ENCODE peak calls at places on chromosomes 2 and 18, in nine cellular contexts. W, O, P, L, B, K, F, A and Q are unnamed samples.

GRCh38 chr2:166926657-166927056 is 38.4 kb downstream of the XIRP2 start:
- DNase-seq in K (no peak), P (no peak), A (no peak), W (no peak), F (no peak), O (no peak), B (no peak), L (no peak), Q (no peak)

GRCh38 chr2:7012141-7012809 is 95.1 kb downstream of the RNF144A start:
- DNase-seq in A (no peak), O (no peak), F (no peak), L (no peak), B (no peak), P (no peak), K (peak), W (no peak), Q (no peak)

GRCh38 chr2:203804070-203804469 is 63.5 kb upstream of the CTLA4 start:
- DNase-seq in F (no peak), A (no peak), O (no peak), L (no peak), K (peak), P (no peak), B (no peak), W (peak), Q (peak)

GRCh38 chr2:24262571-24262970 is 87.7 kb downstream of the FAM228A start:
- DNase-seq in W (no peak), B (no peak), K (no peak), F (no peak), A (no peak), P (no peak), O (no peak), L (no peak), Q (no peak)

GRCh38 chr2:239363946-239364637 is 36.7 kb downstream of the HDAC4 start:
- DNase-seq in A (no peak), W (peak), B (no peak), F (no peak), L (no peak), O (peak), K (no peak), P (no peak), Q (no peak)

GRCh38 chr2:233447506-233448219 is 93.4 kb downstream of the DGKD start:
- DNase-seq in L (no peak), P (no peak), F (no peak), B (no peak), O (no peak), W (peak), A (no peak), K (no peak), Q (no peak)

GRCh38 chr2:100990166-100990565 is 11.9 kb upstream of the RPL31 start:
- DNase-seq in F (no peak), L (no peak), A (no peak), B (no peak), O (no peak), P (no peak), W (no peak), K (no peak), Q (no peak)

GRCh38 chr2:27873091-27873490 is 17.1 kb downstream of the RBKS start:
- DNase-seq in B (no peak), O (no peak), F (no peak), A (no peak), K (no peak), L (no peak), P (no peak), W (no peak), Q (no peak)

GRCh38 chr2:72759755-72760154 is 66.1 kb downstream of the EXOC6B start:
- DNase-seq in B (peak), O (no peak), K (no peak), W (no peak), A (no peak), L (no peak), F (no peak), P (no peak), Q (no peak)

GRCh38 chr2:102072741-102073140 is 69.8 kb upstream of the IL1R1 start:
- DNase-seq in A (no peak), L (no peak), B (no peak), F (no peak), K (peak), P (no peak), O (no peak), W (no peak), Q (no peak)

GRCh38 chr2:148876190-148876588 is 1.2 kb downstream of the KIF5C start:
- DNase-seq in F (peak), P (no peak), B (no peak), O (peak), W (no peak), A (no peak), K (no peak), L (no peak), Q (no peak)

GRCh38 chr18:51621103-51621969 is 423.9 kb upstream of the MEX3C start:
- DNase-seq in B (peak), K (peak), O (no peak), F (no peak), A (peak), L (peak), W (no peak), P (peak), Q (peak)

GRCh38 chr18:55300469-55301195 is 287.4 kb downstream of the TCF4 start:
- DNase-seq in W (no peak), L (no peak), O (no peak), B (no peak), K (no peak), P (no peak), A (no peak), F (no peak), Q (no peak)

GRCh38 chr2:171272039-171272438 is 111.3 kb upstream of the TLK1 start:
- DNase-seq in K (peak), F (no peak), L (no peak), W (no peak), P (no peak), O (no peak), B (peak), A (peak), Q (peak)

GRCh38 chr18:58005885-58006523 is 38.0 kb upstream of the NEDD4L start:
- DNase-seq in F (no peak), B (peak), A (no peak), W (no peak), P (no peak), K (peak), L (no peak), O (no peak), Q (no peak)

GRCh38 chr2:174048238-174048637 is 83.1 kb upstream of the SP3 start:
- DNase-seq in W (no peak), F (no peak), O (no peak), K (no peak), A (no peak), B (no peak), P (no peak), L (no peak), Q (no peak)

GRCh38 chr2:237421542-237422047 is 7.6 kb upstream of the COL6A3 start:
- DNase-seq in B (peak), K (peak), L (peak), A (peak), F (peak), W (peak), P (peak), O (peak), Q (no peak)

GRCh38 chr2:142131016-142131714 is at the start of gene LRP1B:
- DNase-seq in O (no peak), L (no peak), P (no peak), W (no peak), F (peak), A (peak), B (peak), K (peak), Q (no peak)

GRCh38 chr2:144460981-144461766 is 58.7 kb downstream of the ZEB2 start:
- DNase-seq in P (no peak), L (no peak), A (no peak), K (peak), F (no peak), O (no peak), W (no peak), B (no peak), Q (no peak)

GRCh38 chr2:230225486-230225885 is at the start of gene SP140:
- DNase-seq in L (peak), F (peak), K (no peak), O (peak), A (no peak), W (no peak), B (no peak), P (peak), Q (no peak)

GRCh38 chr2:64062840-64063239 is 43.6 kb upstream of the VPS54 start:
- DNase-seq in B (peak), K (peak), O (no peak), L (no peak), F (no peak), W (no peak), A (peak), P (peak), Q (peak)

GRCh38 chr2:10303634-10304378 is 1.1 kb downstream of the HPCAL1 start:
- DNase-seq in L (no peak), O (peak), K (no peak), F (peak), A (peak), P (no peak), B (peak), W (peak), Q (no peak)

GRCh38 chr2:95530734-95531133 is 46.2 kb upstream of the TRIM43B start:
- DNase-seq in W (no peak), B (peak), A (no peak), P (peak), O (no peak), K (peak), F (peak), L (no peak), Q (no peak)

GRCh38 chr2:165391791-165392190 is 77.7 kb upstream of the CSRNP3 start:
- DNase-seq in B (no peak), W (no peak), P (no peak), L (no peak), O (no peak), F (no peak), K (no peak), A (no peak), Q (no peak)

GRCh38 chr2:60058781-60059180 is 494.7 kb downstream of the BCL11A start:
- DNase-seq in L (no peak), P (no peak), O (no peak), A (no peak), F (no peak), K (no peak), B (no peak), W (no peak), Q (no peak)
- H3K4me3 ChIP-seq in L (no peak), P (no peak), O (no peak), A (no peak), F (no peak), K (no peak), B (no peak), W (no peak), Q (no peak)

GRCh38 chr2:33158482-33159003 is 211.8 kb downstream of the LTBP1 start:
- DNase-seq in B (peak), P (no peak), F (no peak), O (no peak), W (no peak), A (no peak), L (no peak), K (peak), Q (no peak)
- H3K4me3 ChIP-seq in B (no peak), P (no peak), F (no peak), O (no peak), W (no peak), A (no peak), L (no peak), K (no peak), Q (no peak)

GRCh38 chr2:20425371-20425881 is 21.4 kb upstream of the RHOB start:
- DNase-seq in A (no peak), O (no peak), B (peak), K (no peak), P (no peak), L (no peak), F (peak), W (no peak), Q (no peak)
- H3K4me3 ChIP-seq in A (no peak), O (no peak), B (no peak), K (no peak), P (no peak), L (no peak), F (no peak), W (no peak), Q (no peak)

GRCh38 chr2:181458881-181459280 is 1.7 kb downstream of the ITGA4 start:
- DNase-seq in O (no peak), K (no peak), W (no peak), F (no peak), A (no peak), L (no peak), B (peak), P (no peak), Q (no peak)

GRCh38 chr2:181459646-181460045 is 2.5 kb downstream of the ITGA4 start:
- DNase-seq in L (no peak), O (no peak), W (no peak), A (no peak), K (no peak), P (no peak), F (no peak), B (peak), Q (no peak)

GRCh38 chr2:181463573-181463972 is 6.4 kb downstream of the ITGA4 start:
- DNase-seq in F (no peak), K (no peak), B (no peak), W (no peak), P (no peak), A (no peak), O (no peak), L (no peak), Q (no peak)

GRCh38 chr2:181461056-181461630 is 4.0 kb downstream of the ITGA4 start:
- DNase-seq in A (no peak), B (no peak), O (peak), K (no peak), P (peak), L (no peak), W (no peak), F (no peak), Q (no peak)

DNA sequence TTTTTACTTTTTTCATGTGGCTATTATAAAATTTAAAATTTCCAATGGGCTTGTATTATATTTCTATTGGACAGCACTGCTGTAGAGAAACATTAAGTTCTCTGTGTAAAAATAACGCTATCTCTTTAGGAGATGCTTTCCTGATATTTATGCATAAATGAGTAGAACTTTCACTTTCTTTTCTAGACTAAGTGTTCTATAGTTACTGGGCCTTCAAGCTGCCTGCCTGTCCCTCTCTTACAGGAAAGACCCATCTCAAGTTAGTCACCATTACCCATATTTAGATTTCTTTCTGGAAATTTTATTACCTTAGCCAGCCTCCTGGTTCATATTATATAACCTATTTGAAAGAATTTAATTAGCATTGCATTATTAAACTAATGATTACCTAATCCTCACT is 4.8 kb downstream of the ITGA4 start:
- DNase-seq in K (no peak), L (no peak), O (no peak), P (no peak), W (no peak), A (no peak), F (no peak), B (no peak), Q (no peak)
- H3K4me3 ChIP-seq in K (no peak), L (no peak), O (no peak), P (peak), W (no peak), A (no peak), F (peak), B (no peak), Q (no peak)

DNA sequence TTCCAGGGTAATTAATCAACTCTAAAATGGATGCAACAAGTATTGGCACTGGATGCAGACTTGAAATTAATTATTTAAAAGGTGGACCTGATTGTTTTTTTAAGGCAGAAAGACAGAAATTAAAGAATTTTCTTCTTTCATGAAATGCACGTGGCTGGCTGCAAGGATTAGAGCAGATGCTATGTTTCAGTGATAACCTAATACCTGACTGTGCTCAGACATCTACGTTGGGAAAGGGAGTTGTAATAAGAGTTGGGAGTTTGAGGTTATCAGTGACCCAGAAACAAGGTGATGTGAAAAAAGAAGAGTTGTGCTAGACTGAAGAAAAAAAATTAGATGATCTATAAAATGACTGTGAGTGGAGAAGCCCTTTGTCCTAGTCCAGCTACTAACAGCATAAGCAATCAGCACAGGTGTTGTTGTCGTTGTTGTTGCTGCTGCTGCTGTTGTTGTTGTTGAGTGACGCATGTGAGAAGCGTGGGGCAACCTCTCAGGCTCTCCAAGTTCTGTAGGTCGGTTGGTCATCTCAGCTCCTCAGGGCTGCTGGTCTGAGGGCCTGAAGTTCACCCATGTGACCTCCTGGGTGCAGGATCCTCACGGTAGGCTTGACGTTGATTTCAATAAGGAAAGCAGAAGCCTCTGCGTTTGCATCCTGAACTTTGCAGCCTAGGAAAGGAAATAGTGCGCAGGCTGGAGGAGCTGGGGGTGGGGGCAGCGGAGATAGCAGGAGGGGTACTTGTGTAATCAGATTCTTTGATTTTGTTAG is 7.6 kb downstream of the POU3F3 start:
- DNase-seq in B (no peak), L (no peak), P (no peak), A (no peak), K (no peak), O (no peak), W (no peak), F (no peak), Q (no peak)
- H3K4me3 ChIP-seq in B (no peak), L (no peak), P (no peak), A (no peak), K (no peak), O (no peak), W (no peak), F (no peak), Q (peak)

GRCh38 chr2:186544255-186544675 is 45.6 kb upstream of the ITGAV start:
- DNase-seq in A (peak), L (no peak), B (peak), O (no peak), F (no peak), K (peak), W (no peak), P (no peak), Q (peak)
- H3K4me3 ChIP-seq in A (peak), L (no peak), B (no peak), O (no peak), F (no peak), K (peak), W (no peak), P (no peak), Q (no peak)

GRCh38 chr2:179049203-179049545 is 763 bp downstream of the CCDC141 start:
- DNase-seq in W (no peak), F (peak), P (no peak), L (no peak), A (no peak), O (no peak), B (no peak), K (no peak), Q (no peak)
- H3K4me3 ChIP-seq in W (no peak), F (peak), P (peak), L (no peak), A (no peak), O (no peak), B (no peak), K (no peak), Q (no peak)

GRCh38 chr2:37556256-37556655 is 115.2 kb downstream of the CDC42EP3 start:
- DNase-seq in A (no peak), W (no peak), K (no peak), F (no peak), O (no peak), P (no peak), B (no peak), L (no peak), Q (no peak)

GRCh38 chr2:37553411-37554156 is 117.9 kb downstream of the CDC42EP3 start:
- DNase-seq in F (no peak), O (no peak), L (no peak), P (no peak), A (no peak), B (no peak), K (no peak), W (no peak), Q (no peak)

GRCh38 chr2:37554157-37554515 is 117.3 kb downstream of the CDC42EP3 start:
- DNase-seq in K (no peak), O (no peak), P (no peak), F (no peak), L (no peak), B (no peak), W (no peak), A (no peak), Q (no peak)

GRCh38 chr2:37554687-37555086 is 116.8 kb downstream of the CDC42EP3 start:
- DNase-seq in W (no peak), L (no peak), K (no peak), B (no peak), P (no peak), O (no peak), A (no peak), F (no peak), Q (no peak)

GRCh38 chr2:37555457-37555856 is 116.0 kb downstream of the CDC42EP3 start:
- DNase-seq in A (no peak), F (no peak), K (no peak), W (peak), L (peak), P (no peak), O (no peak), B (no peak), Q (no peak)
- H3K4me3 ChIP-seq in A (no peak), F (no peak), K (no peak), W (no peak), L (no peak), P (no peak), O (no peak), B (no peak), Q (no peak)

DNA sequence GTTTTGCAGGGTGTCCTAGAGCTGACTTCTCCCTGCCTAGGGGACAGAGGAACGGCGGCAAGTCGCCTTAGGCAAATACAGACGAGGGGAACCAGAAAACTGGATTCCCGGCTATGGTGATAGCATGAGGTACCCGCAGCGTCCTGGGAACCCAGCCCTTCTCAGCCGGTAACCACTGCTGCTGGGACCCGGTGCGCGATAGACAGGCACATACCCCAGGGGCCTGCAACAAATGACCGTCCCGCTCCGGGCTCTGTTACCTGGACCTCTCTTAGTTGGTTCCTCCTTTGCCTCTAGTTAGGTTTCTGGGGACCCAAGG is 643 bp upstream of the SERPINE2 start:
- DNase-seq in W (no peak), F (no peak), B (no peak), L (no peak), A (no peak), K (no peak), O (no peak), P (no peak), Q (no peak)
- H3K4me3 ChIP-seq in W (no peak), F (no peak), B (peak), L (peak), A (peak), K (peak), O (no peak), P (no peak), Q (peak)